ENCODE peak calls at places on chromosome 16, in ten cellular contexts. Z is nephron progenitor cell, B is posterior cingulate gyrus, O is ovary, C is AG08396, L is WTC11, Q is kidney tubule cell, W is MM.1S, T is stromal cell of bone marrow, D is H7. N is an unnamed sample.

GRCh38 chr16:23072084-23072599 is 77.1 kb downstream of the USP31 start:
- DNase-seq in C (peak), T (peak), Z (no peak), W (no peak), L (no peak), Q (peak), B (no peak), O (peak), D (no peak), N (no peak)

GRCh38 chr16:14559809-14560227 is 70.2 kb downstream of the PARN start:
- DNase-seq in W (no peak), C (no peak), B (no peak), D (no peak), T (peak), L (no peak), Q (no peak), O (no peak), Z (no peak), N (no peak)

GRCh38 chr16:31505483-31505882 is 2.7 kb downstream of the RUSF1 start:
- DNase-seq in Z (no peak), C (no peak), O (no peak), T (no peak), L (no peak), B (no peak), D (no peak), Q (no peak), W (no peak), N (no peak)

GRCh38 chr16:47461598-47462266 is 601 bp downstream of the PHKB start:
- DNase-seq in Z (peak), C (peak), T (peak), Q (peak), B (no peak), L (no peak), D (peak), W (peak), O (no peak), N (no peak)

GRCh38 chr16:67441289-67441753 is 10.4 kb downstream of the HSD11B2 start:
- DNase-seq in C (no peak), B (no peak), Z (no peak), W (no peak), D (no peak), L (no peak), T (no peak), O (peak), Q (peak), N (no peak)

GRCh38 chr16:19005561-19006445 is 22.1 kb downstream of the TMC7 start:
- DNase-seq in B (peak), L (no peak), D (peak), Q (peak), T (peak), W (no peak), Z (no peak), C (peak), O (no peak), N (no peak)

GRCh38 chr16:4663756-4664465 is 29.5 kb upstream of the NUDT16L1 start:
- DNase-seq in D (no peak), W (no peak), T (no peak), L (no peak), Q (peak), B (no peak), O (no peak), C (no peak), Z (no peak), N (no peak)

GRCh38 chr16:82033683-82034300 is 1.3 kb upstream of the HSD17B2 start:
- DNase-seq in T (no peak), W (no peak), L (no peak), Q (peak), C (no peak), Z (no peak), O (no peak), D (no peak), B (no peak), N (no peak)

GRCh38 chr16:87375426-87376135 is 8.0 kb downstream of the FBXO31 start:
- DNase-seq in C (no peak), O (no peak), W (no peak), D (no peak), L (no peak), Q (peak), Z (no peak), B (no peak), T (no peak), N (no peak)

GRCh38 chr16:29765167-29766032 is 12.7 kb upstream of the ZG16 start:
- DNase-seq in W (no peak), Q (no peak), L (no peak), B (no peak), C (no peak), D (peak), O (no peak), T (no peak), Z (no peak), N (no peak)

GRCh38 chr16:4313563-4314531 is 2.0 kb upstream of the GLIS2 start:
- DNase-seq in C (no peak), W (peak), B (no peak), O (peak), D (peak), T (no peak), Q (peak), Z (peak), L (peak), N (peak)

GRCh38 chr16:49663081-49664057 is 192.5 kb downstream of the ZNF423 start:
- DNase-seq in Q (no peak), W (no peak), C (no peak), L (no peak), O (peak), D (no peak), Z (no peak), B (no peak), T (no peak), N (no peak)

GRCh38 chr16:87465306-87465705 is 27.5 kb downstream of the ZCCHC14 start:
- DNase-seq in O (peak), C (peak), W (no peak), Z (no peak), T (peak), L (no peak), D (no peak), B (no peak), Q (peak), N (no peak)

GRCh38 chr16:1244881-1245280 is 4.4 kb downstream of the TPSAB1 start:
- DNase-seq in O (no peak), W (no peak), D (no peak), Q (no peak), B (no peak), Z (no peak), L (no peak), T (no peak), C (no peak), N (no peak)

GRCh38 chr16:29303520-29303919 is 103.0 kb downstream of the NPIPB11 start:
- DNase-seq in D (no peak), L (no peak), Z (no peak), B (no peak), C (no peak), W (no peak), Q (no peak), T (no peak), O (no peak), N (no peak)

GRCh38 chr16:47826070-47826469 is 329.7 kb downstream of the ABCC12 start:
- DNase-seq in Q (no peak), B (no peak), L (no peak), C (no peak), D (no peak), T (no peak), W (no peak), O (no peak), Z (no peak), N (no peak)

GRCh38 chr16:70725024-70725911 is 39.4 kb upstream of the MTSS2 start:
- DNase-seq in D (no peak), T (no peak), B (peak), Z (no peak), O (peak), W (no peak), Q (no peak), L (no peak), C (no peak), N (no peak)

GRCh38 chr16:86002178-86002577 is 103.2 kb downstream of the IRF8 start:
- DNase-seq in L (no peak), O (no peak), C (no peak), W (no peak), T (no peak), B (no peak), Q (no peak), D (no peak), Z (no peak), N (peak)